ENCODE peak calls at places on chromosomes 1 and 21, in four cellular contexts. W, H, M and K are unnamed samples.
A peak's percentile ranks its signal among the peaks of the same experiment; 100 is the strongest.

GRCh38 chr1:192350351-192350750 is 33.6 kb downstream of the RGS21 start:
- DNase-seq in W (no peak), H (no peak), M (no peak), K (no peak)

GRCh38 chr1:200629876-200630514 is 9.4 kb upstream of the KIF14 start:
- DNase-seq in W (no peak), H (no peak), M (no peak), K (no peak)

GRCh38 chr1:39391741-39392679 is 99.4 kb upstream of the BMP8A start:
- DNase-seq in W (no peak), H (no peak), M (no peak), K (peak; percentile 85)

GRCh38 chr1:168653567-168653966 is 75.4 kb downstream of the DPT start:
- DNase-seq in W (no peak), H (no peak), M (no peak), K (no peak)

GRCh38 chr21:14688412-14688811 is 142.3 kb upstream of the SAMSN1 start:
- DNase-seq in W (no peak), H (no peak), M (peak; percentile 31), K (no peak)

GRCh38 chr1:222926566-222926965 is 111.7 kb downstream of the DISP1 start:
- DNase-seq in W (no peak), H (no peak), M (no peak), K (no peak)

GRCh38 chr1:30670195-30671060 is 53.0 kb downstream of the MATN1 start:
- DNase-seq in W (no peak), H (no peak), M (no peak), K (no peak)

GRCh38 chr1:36872858-36873257 is 161.5 kb downstream of the GRIK3 start:
- DNase-seq in W (no peak), H (no peak), M (no peak), K (no peak)

GRCh38 chr1:156625436-156626078 is 6.3 kb downstream of the HAPLN2 start:
- DNase-seq in W (peak; percentile 66), H (peak; percentile 77), M (no peak), K (no peak)

GRCh38 chr1:4830756-4831155 is 176.3 kb downstream of the AJAP1 start:
- DNase-seq in W (no peak), H (no peak), M (no peak), K (no peak)

GRCh38 chr21:44294391-44295162 is 5.3 kb upstream of the PFKL start:
- DNase-seq in W (no peak), H (no peak), M (no peak), K (no peak)

GRCh38 chr1:84090447-84091244 is 53.4 kb upstream of the PRKACB start:
- DNase-seq in W (no peak), H (no peak), M (no peak), K (no peak)

GRCh38 chr1:244652699-244653438 is at the start of gene DESI2:
- DNase-seq in W (peak; percentile 98), H (peak; percentile 98), M (peak; percentile 96), K (peak; percentile 99)

GRCh38 chr1:228833911-228834631 is 98.8 kb downstream of the RHOU start:
- DNase-seq in W (no peak), H (no peak), M (no peak), K (no peak)

GRCh38 chr21:34834852-34835501 is 166.2 kb downstream of the CLIC6 start:
- DNase-seq in W (no peak), H (no peak), M (no peak), K (no peak)

GRCh38 chr21:36602735-36603134 is 96.2 kb upstream of the SIM2 start:
- DNase-seq in W (no peak), H (no peak), M (no peak), K (no peak)

GRCh38 chr21:29697555-29698193 is 242.1 kb downstream of the GRIK1 start:
- DNase-seq in W (no peak), H (no peak), M (no peak), K (no peak)

GRCh38 chr1:3595949-3596348 is 15.4 kb downstream of the MEGF6 start:
- DNase-seq in W (no peak), H (no peak), M (no peak), K (no peak)

GRCh38 chr1:177800386-177801058 is 169.3 kb downstream of the SEC16B start:
- DNase-seq in W (no peak), H (no peak), M (peak; percentile 62), K (no peak)

GRCh38 chr1:21325731-21326387 is 35.6 kb upstream of the ECE1 start:
- DNase-seq in W (no peak), H (no peak), M (no peak), K (no peak)

GRCh38 chr1:230750576-230750975 is 3.4 kb downstream of the CAPN9 start:
- DNase-seq in W (no peak), H (no peak), M (no peak), K (no peak)

GRCh38 chr1:54051936-54052469 is 1.0 kb downstream of the TMEM59 start:
- DNase-seq in W (no peak), H (peak; percentile 14), M (no peak), K (no peak)

GRCh38 chr1:226629210-226629895 is 80.8 kb downstream of the STUM start:
- DNase-seq in W (no peak), H (no peak), M (no peak), K (no peak)

GRCh38 chr1:8055973-8056372 is 29.9 kb upstream of the ERRFI1 start:
- DNase-seq in W (no peak), H (no peak), M (no peak), K (peak; percentile 33)

GRCh38 chr1:172845371-172845770 is 186.5 kb downstream of the FASLG start:
- DNase-seq in W (no peak), H (no peak), M (no peak), K (no peak)

GRCh38 chr1:7300893-7301292 is 470.2 kb upstream of the VAMP3 start:
- DNase-seq in W (no peak), H (no peak), M (no peak), K (peak; percentile 58)

GRCh38 chr1:209062081-209062480 is 521.4 kb upstream of the CAMK1G start:
- DNase-seq in W (no peak), H (no peak), M (no peak), K (no peak)

GRCh38 chr1:221840511-221841243 is 98.8 kb upstream of the DUSP10 start:
- DNase-seq in W (no peak), H (no peak), M (peak; percentile 71), K (no peak)

GRCh38 chr1:31831397-31832378 is 15.9 kb upstream of the SPOCD1 start:
- DNase-seq in W (no peak), H (peak; percentile 16), M (no peak), K (peak; percentile 25)
- TF ChIP-seq ETV6 in W (no peak), H (no peak), M (no peak), K (no peak)

GRCh38 chr1:202270871-202271326 is 70.8 kb downstream of the UBE2T start:
- DNase-seq in W (no peak), H (no peak), M (no peak), K (no peak)
- TF ChIP-seq ETV6 in W (no peak), H (no peak), M (no peak), K (no peak)

DNA sequence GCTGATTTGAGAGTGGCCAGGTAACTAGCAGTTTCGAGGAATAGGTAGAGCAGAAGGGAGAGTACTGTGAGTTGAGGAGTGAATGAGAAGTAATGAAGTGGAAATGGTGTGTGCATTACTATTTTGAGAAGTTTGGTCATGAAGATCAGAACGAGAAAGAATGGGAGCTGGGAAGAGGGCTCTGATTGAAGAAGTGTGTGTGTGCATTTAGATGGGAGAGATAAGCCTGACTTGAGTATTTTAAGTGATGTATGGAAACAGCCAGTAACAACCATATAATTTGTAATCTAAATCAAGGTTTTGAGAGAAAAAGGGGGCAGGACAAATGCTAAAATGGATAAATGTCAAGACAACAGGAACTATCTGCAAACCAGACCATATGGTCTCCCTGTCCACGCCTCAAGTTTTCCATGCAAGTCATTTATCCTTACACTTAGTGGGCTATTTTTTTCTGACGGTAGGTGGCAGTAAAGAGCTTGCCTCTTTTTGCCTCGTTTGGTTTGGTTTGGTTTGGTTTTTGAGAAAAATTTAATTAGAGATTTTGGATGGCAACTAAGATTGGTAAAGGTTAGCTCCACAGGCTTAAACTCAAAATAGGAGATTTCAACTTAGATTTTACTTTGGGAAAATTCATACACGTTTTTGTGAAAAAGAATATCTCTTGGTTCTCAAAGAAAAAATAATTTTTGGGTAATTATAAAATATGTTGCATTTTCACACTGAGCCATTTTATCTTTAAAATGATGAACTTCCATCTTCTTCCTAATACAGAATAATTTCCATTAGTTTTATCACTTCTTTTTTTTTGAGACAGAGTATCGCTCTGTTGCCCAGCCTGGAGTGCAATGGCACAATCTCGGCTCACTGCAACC is 9.5 kb upstream of the B3GALNT2 start:
- DNase-seq in W (no peak), H (peak; percentile 60), M (no peak), K (peak; percentile 69)
- TF ChIP-seq ETV6 in W (no peak), H (no peak), M (no peak), K (no peak)

GRCh38 chr1:29128739-29129138 is 5.0 kb upstream of the TMEM200B start:
- DNase-seq in W (no peak), H (no peak), M (no peak), K (no peak)

GRCh38 chr1:29136463-29136915 is 12.8 kb upstream of the TMEM200B start:
- DNase-seq in W (no peak), H (peak; percentile 55), M (no peak), K (no peak)

GRCh38 chr1:29134695-29135028 is 11.0 kb upstream of the TMEM200B start:
- DNase-seq in W (no peak), H (no peak), M (no peak), K (no peak)

GRCh38 chr1:29129916-29130315 is 6.2 kb upstream of the TMEM200B start:
- DNase-seq in W (no peak), H (no peak), M (no peak), K (no peak)

GRCh38 chr1:29133861-29134694 is 10.4 kb upstream of the TMEM200B start:
- DNase-seq in W (no peak), H (peak; percentile 54), M (no peak), K (no peak)
- TF ChIP-seq ETV6 in W (no peak), H (no peak), M (no peak), K (no peak)